ENCODE peak calls at places on chromosomes 5 and 9, in seven cellular contexts. Y is BE2C, Z is cardiac fibroblast, I is GM23338, P is heart right ventricle, H is AG09309, E is GM06990. W is an unnamed sample.
A peak's percentile ranks its signal among the peaks of the same experiment; 100 is the strongest.

GRCh38 chr5:166074839-166075481 is 2216.5 kb upstream of the WWC1 start:
- DNase-seq in Y (no peak), I (peak; percentile 74), Z (no peak), P (no peak), E (no peak), H (no peak), W (no peak)

GRCh38 chr9:37430841-37431597 is 8.5 kb downstream of the GRHPR start:
- DNase-seq in H (no peak), Y (peak; percentile 59), E (no peak), I (peak; percentile 61), P (no peak), Z (no peak), W (no peak)

GRCh38 chr9:29332789-29333188 is 1759.5 kb upstream of the C9orf72 start:
- DNase-seq in Z (peak; percentile 41), H (no peak), E (no peak), Y (no peak), P (no peak), I (no peak), W (no peak)

GRCh38 chr9:108477538-108478006 is 378.2 kb downstream of the ACTL7B start:
- DNase-seq in H (peak; percentile 76), Z (peak; percentile 79), I (no peak), E (no peak), P (no peak), Y (no peak), W (peak; percentile 34)

GRCh38 chr5:79560774-79561524 is 47.0 kb upstream of the HOMER1 start:
- DNase-seq in E (peak; percentile 61), Z (no peak), Y (no peak), I (no peak), P (no peak), H (no peak), W (no peak)

GRCh38 chr5:65823820-65824445 is 101.9 kb downstream of the NLN start:
- DNase-seq in I (no peak), E (no peak), Y (no peak), P (no peak), Z (no peak), H (no peak), W (no peak)

GRCh38 chr5:132410451-132411381 is 41.2 kb downstream of the SLC22A5 start:
- DNase-seq in Y (peak; percentile 89), E (peak; percentile 92), I (peak; percentile 93), P (peak; percentile 88), Z (peak; percentile 87), H (peak; percentile 32), W (no peak)

GRCh38 chr9:112520646-112521045 is 34.0 kb downstream of the KIAA1958 start:
- DNase-seq in Y (no peak), H (no peak), Z (no peak), P (no peak), I (no peak), E (no peak), W (no peak)

GRCh38 chr9:127457191-127457878 is 6.0 kb downstream of the LRSAM1 start:
- DNase-seq in Z (no peak), E (no peak), Y (no peak), I (no peak), P (no peak), H (no peak), W (no peak)

GRCh38 chr9:127451681-127452480 is 571 bp downstream of the LRSAM1 start:
- DNase-seq in Z (peak; percentile 51), I (peak; percentile 70), H (no peak), P (peak; percentile 47), E (peak; percentile 68), Y (peak; percentile 66), W (no peak)

GRCh38 chr9:127452481-127453092 is 1.3 kb downstream of the LRSAM1 start:
- DNase-seq in I (no peak), Z (peak; percentile 72), P (peak; percentile 66), Y (peak; percentile 87), E (no peak), H (no peak), W (no peak)

GRCh38 chr9:127458921-127459320 is 7.6 kb downstream of the LRSAM1 start:
- DNase-seq in E (no peak), Y (no peak), Z (no peak), P (peak; percentile 68), H (no peak), I (no peak), W (no peak)

DNA sequence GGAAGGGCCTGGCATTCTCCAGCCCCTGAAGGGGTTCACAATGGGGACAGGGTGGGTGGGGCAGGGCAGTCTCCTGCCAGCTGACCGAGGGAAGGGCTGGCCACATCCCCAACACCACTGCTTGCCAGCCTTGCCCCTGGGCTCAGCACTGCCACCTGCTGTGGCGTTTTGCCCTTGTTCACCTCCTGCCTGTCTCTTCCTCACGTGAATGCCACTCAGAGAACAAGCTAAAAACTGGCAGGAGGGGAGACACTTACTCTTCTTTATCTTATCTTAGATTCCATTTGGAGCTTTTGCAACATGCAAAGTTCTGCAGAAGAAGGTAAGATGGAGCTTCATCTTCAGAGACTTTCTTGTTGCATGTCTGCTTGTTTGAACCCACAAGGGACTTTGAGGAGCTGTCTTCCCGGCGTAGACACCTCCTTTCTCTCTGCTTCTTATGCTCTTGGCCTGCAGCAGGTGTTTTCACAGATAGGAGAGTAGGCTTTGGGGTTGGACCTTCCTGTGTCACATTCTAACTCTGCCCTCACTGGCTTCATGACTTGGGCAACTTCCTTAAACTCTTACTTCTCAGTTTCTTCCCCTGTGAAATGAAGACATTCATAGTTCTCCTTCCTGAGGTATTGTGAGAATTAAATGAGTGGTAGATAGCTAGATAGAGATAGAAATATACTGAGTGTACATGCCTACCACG is 4.1 kb downstream of the LRSAM1 start:
- DNase-seq in I (no peak), Z (no peak), P (peak; percentile 46), Y (no peak), E (no peak), H (no peak), W (no peak)
- TF ChIP-seq CTCF in I (no peak), Z (peak; percentile 37), P (peak; percentile 45), Y (peak; percentile 39), E (peak; percentile 69), H (peak; percentile 36), W (peak; percentile 7)

GRCh38 chr5:139794067-139794846 is 1.4 kb upstream of the PSD2 start:
- DNase-seq in I (no peak), H (no peak), Z (no peak), P (no peak), Y (no peak), E (no peak), W (no peak)

GRCh38 chr5:139797856-139798510 is 2.4 kb downstream of the PSD2 start:
- DNase-seq in Y (no peak), Z (no peak), E (no peak), I (no peak), H (no peak), P (no peak), W (no peak)

GRCh38 chr5:139797335-139797734 is 1.7 kb downstream of the PSD2 start:
- DNase-seq in Y (no peak), P (no peak), I (no peak), Z (no peak), H (no peak), E (no peak), W (no peak)

GRCh38 chr5:139796061-139796806 is 626 bp downstream of the PSD2 start:
- DNase-seq in H (no peak), E (no peak), I (peak; percentile 70), P (no peak), Z (no peak), Y (peak; percentile 35), W (no peak)

DNA sequence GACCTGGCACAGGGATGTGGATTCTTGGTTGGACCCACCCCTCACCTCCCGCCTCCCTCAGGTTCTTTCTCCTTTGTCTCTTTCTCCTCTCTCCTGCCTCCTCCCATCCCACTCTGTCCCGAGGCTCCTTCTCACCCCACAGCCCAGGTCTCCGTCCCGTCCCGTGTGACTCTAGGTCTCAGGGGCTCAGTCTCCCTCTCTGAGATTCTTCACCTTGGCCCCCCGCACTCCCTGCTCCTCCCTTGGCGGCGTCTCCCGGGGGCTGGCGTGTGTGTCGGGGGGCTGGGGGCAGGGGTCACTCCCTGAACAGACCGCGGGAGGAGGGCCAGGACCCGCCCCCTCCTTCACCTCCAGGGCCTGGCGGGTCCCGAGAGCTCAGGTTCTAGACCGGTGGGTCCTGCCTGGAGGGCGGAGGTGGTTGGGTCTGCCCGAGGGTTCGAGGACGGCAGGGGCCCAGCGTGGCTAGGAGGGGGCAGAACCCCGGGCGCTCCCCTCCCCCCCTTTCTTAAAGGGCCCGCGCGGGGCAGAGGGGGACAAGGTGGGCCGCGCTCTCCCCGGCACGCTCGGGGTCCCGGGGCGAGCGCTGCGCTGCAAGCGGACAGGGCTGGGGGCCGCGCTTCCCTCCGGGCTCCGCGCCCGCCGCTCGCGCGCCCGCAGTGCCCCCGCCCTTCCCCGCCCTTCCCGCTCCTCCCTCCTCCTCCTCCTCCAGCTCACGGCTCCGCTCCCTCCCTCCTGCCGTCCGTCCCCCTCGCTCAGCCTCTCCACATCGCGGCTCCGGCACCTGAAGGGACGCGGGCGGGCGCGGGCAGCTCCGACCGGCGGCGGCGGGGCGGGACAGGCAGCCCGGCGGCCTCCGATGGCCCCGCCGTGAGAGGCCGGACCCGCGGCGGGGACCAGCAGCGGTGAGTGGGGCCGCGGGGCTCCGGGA is at the start of gene PSD2:
- DNase-seq in P (peak; percentile 40), H (no peak), Z (peak; percentile 18), E (no peak), I (peak; percentile 83), Y (peak; percentile 53), W (no peak)
- H3K4me3 ChIP-seq in P (peak within 1 kb of the TSS; percentile 26), H (no peak within 1 kb of the TSS), Z (peak within 1 kb of the TSS; percentile 15), E (no peak within 1 kb of the TSS), I (peak within 1 kb of the TSS; percentile 78), Y (peak within 1 kb of the TSS; percentile 1), W (peak within 1 kb of the TSS; percentile 10)

GRCh38 chr5:141639357-141640050 is 2.7 kb downstream of the RELL2 start:
- DNase-seq in H (no peak), E (no peak), P (no peak), Z (no peak), Y (no peak), I (no peak), W (no peak)

GRCh38 chr5:141638771-141639170 is 2.0 kb downstream of the RELL2 start:
- DNase-seq in H (no peak), Z (no peak), P (no peak), I (no peak), Y (no peak), E (no peak), W (no peak)

GRCh38 chr5:141640051-141640415 is 3.2 kb downstream of the RELL2 start:
- DNase-seq in Y (no peak), E (no peak), Z (no peak), H (no peak), I (no peak), P (no peak), W (no peak)

GRCh38 chr5:141640698-141641097 is 3.9 kb downstream of the RELL2 start:
- DNase-seq in P (no peak), I (no peak), Z (no peak), E (no peak), H (no peak), Y (no peak), W (no peak)

DNA sequence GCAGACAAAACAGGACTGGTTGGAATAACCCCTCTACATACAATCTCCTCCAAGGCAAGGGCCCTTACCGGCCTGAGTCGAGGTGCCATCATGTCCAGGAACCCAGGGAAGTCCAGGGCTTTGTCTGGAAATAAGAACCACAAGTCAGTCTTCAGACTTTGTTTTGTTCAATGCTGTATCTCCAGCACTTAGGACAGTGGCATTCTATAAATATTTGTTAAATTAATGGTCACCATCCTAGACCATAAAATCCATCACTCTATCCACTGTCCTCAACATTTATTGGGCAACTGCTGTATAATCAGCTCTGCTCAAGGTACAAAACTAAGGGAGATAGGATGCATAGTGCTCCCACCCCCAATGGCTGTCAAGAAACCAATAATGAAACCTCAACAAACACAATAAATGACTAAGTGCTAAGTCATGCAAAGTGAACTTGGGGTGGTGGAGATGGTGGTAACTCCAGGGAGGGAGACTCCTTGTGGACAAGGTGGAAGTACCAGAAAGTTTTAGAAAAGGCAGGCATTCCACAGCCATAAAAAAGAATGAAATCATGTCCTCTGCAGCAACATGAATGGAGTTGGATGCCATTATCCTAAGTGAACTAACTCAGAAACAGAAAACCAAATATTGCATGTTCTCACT is 5.0 kb downstream of the RELL2 start:
- DNase-seq in Y (no peak), Z (peak; percentile 54), E (no peak), P (no peak), H (no peak), I (peak; percentile 40), W (peak; percentile 56)
- TF ChIP-seq CTCF in Y (peak; percentile 9), Z (peak; percentile 43), E (peak; percentile 27), P (no peak), H (peak; percentile 48), I (peak; percentile 36), W (peak; percentile 55)

DNA sequence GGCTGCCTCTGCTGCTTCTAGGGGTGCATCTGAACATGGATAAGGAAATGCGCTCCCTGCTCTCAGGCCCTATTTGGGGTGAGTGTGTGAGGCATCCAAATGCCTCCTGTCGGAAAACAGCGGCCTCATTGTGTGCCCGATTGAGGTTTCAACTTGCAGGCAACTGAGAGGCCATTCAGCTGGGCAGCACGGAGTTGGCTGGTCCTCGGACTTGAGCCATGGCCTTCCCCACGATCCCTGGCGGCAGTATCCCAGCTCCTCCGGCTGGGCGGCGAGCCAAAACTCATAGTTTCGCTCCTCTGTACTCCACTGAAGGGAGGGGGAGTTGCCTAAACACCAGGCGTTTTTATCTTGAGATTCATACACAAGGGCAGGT is 597.3 kb upstream of the SGCD start:
- DNase-seq in I (peak; percentile 53), P (peak; percentile 75), H (no peak), Y (no peak), E (no peak), Z (no peak), W (no peak)
- H3K4me3 ChIP-seq in I (peak overlapping the region; percentile 89), P (peak overlapping the region; percentile 48), H (peak overlapping the region; percentile 44), Y (no peak overlapping the region), E (no peak overlapping the region), Z (no peak overlapping the region), W (peak overlapping the region; percentile 7)

W was measured in astrocyte of the cerebellum.